ENCODE peak calls at places on chromosome 6, in nine cellular contexts. P, W, R, U, B, V, X, D and A are unnamed samples.

GRCh38 chr6:46042355-46042999 is 26.8 kb upstream of the CLIC5 start:
- DNase-seq in P (no peak), W (no peak), R (no peak), U (peak), B (no peak), V (peak), X (no peak), D (no peak), A (no peak)

GRCh38 chr6:122838060-122838780 is 49.2 kb downstream of the SMPDL3A start:
- DNase-seq in P (no peak), W (no peak), R (no peak), U (peak), B (no peak), V (no peak), X (no peak), D (peak), A (no peak)

GRCh38 chr6:282867-283416 is 9.3 kb upstream of the DUSP22 start:
- DNase-seq in P (no peak), W (no peak), R (no peak), U (no peak), B (no peak), V (no peak), X (no peak), D (no peak), A (no peak)

GRCh38 chr6:21263531-21264287 is 329.8 kb upstream of the SOX4 start:
- DNase-seq in P (no peak), W (no peak), R (no peak), U (peak), B (no peak), V (peak), X (no peak), D (no peak), A (no peak)

GRCh38 chr6:95325858-95326257 is 251.5 kb upstream of the MANEA start:
- DNase-seq in P (peak), W (no peak), R (no peak), U (peak), B (no peak), V (peak), X (no peak), D (no peak), A (no peak)

GRCh38 chr6:128161839-128162238 is 261.0 kb upstream of the THEMIS start:
- DNase-seq in P (no peak), W (no peak), R (no peak), U (no peak), B (no peak), V (no peak), X (no peak), D (no peak), A (no peak)

GRCh38 chr6:75775219-75775618 is 26.2 kb downstream of the MYO6 start:
- DNase-seq in P (no peak), W (no peak), R (no peak), U (peak), B (no peak), V (no peak), X (no peak), D (no peak), A (no peak)

GRCh38 chr6:110039996-110040383 is 61.9 kb downstream of the GPR6 start:
- DNase-seq in P (no peak), W (no peak), R (no peak), U (peak), B (no peak), V (peak), X (no peak), D (peak), A (peak)

GRCh38 chr6:156933201-156934053 is 156.2 kb downstream of the ARID1B start:
- DNase-seq in P (no peak), W (no peak), R (peak), U (no peak), B (no peak), V (no peak), X (no peak), D (no peak), A (no peak)

GRCh38 chr6:149843051-149843633 is 21.0 kb downstream of the LRP11 start:
- DNase-seq in P (no peak), W (no peak), R (no peak), U (peak), B (no peak), V (no peak), X (peak), D (no peak), A (no peak)

GRCh38 chr6:125784365-125784764 is 6.4 kb upstream of the NCOA7 start:
- DNase-seq in P (no peak), W (no peak), R (no peak), U (peak), B (no peak), V (no peak), X (no peak), D (peak), A (no peak)

GRCh38 chr6:17159240-17159639 is 57.4 kb downstream of the STMND1 start:
- DNase-seq in P (no peak), W (no peak), R (no peak), U (no peak), B (no peak), V (no peak), X (no peak), D (no peak), A (no peak)

GRCh38 chr6:114783083-114783482 is 440.3 kb upstream of the HS3ST5 start:
- DNase-seq in P (no peak), W (no peak), R (no peak), U (no peak), B (no peak), V (peak), X (no peak), D (no peak), A (no peak)

GRCh38 chr6:106525111-106525884 is 104.0 kb downstream of the RTN4IP1 start:
- DNase-seq in P (no peak), W (no peak), R (no peak), U (no peak), B (no peak), V (peak), X (no peak), D (no peak), A (no peak)

GRCh38 chr6:11700118-11700718 is 78.4 kb downstream of the ADTRP start:
- DNase-seq in P (peak), W (no peak), R (no peak), U (peak), B (no peak), V (peak), X (no peak), D (peak), A (no peak)

GRCh38 chr6:139308936-139309603 is 17.3 kb upstream of the TXLNB start:
- DNase-seq in P (no peak), W (no peak), R (peak), U (peak), B (peak), V (peak), X (no peak), D (peak), A (no peak)

GRCh38 chr6:93581371-93581770 is 162.0 kb upstream of the EPHA7 start:
- DNase-seq in P (no peak), W (no peak), R (no peak), U (no peak), B (no peak), V (no peak), X (no peak), D (no peak), A (no peak)

GRCh38 chr6:24663198-24663597 is 3.5 kb downstream of the TDP2 start:
- DNase-seq in P (no peak), W (no peak), R (no peak), U (no peak), B (no peak), V (no peak), X (no peak), D (no peak), A (no peak)

GRCh38 chr6:30100585-30101422 is 12.1 kb downstream of the TRIM31 start:
- DNase-seq in P (no peak), W (no peak), R (peak), U (no peak), B (no peak), V (peak), X (no peak), D (no peak), A (peak)

DNA sequence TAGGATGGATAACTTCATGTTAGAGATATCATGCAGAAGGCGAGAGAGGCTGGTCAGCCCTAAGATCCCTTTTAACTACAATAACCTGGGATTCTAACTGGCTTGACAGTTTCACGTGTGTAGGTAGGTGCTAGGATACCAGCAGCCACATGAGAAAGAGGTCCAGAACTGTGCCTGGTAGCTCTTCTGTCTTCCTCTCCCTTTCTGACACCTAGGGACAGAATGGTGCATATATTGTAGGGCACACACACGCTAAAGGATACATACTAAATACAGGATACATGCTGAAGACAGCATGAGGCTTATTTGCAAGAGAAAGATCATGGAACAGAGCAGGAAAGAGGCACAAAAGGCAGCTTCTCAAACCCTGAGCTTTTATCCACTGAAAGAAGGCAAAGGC is 3.4 kb downstream of the SLC22A23 start:
- DNase-seq in P (no peak), W (no peak), R (no peak), U (no peak), B (no peak), V (no peak), X (no peak), D (no peak), A (no peak)
- TF ChIP-seq CTCF in P (no peak), W (no peak), R (no peak), U (peak), B (no peak), V (peak), X (no peak), D (no peak), A (no peak)

DNA sequence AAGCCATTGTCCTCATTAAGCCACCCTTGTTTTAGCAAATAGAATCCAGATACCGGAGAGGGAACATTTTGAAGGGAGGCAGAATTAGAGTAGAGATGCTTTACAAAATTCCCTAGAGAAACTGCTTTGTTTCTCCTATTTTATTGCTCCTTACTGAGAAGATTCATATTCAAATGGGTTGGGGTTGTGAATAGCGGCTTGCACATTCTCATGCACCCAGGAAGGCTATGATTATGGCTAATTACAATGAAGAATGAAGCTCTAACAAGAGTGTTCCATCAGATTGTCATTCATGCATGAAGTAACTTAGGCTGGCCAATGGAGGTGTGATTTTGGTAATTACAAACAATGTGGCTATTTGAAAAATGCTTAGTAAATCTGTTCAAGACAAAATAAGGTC is 129.5 kb downstream of the PACRG start:
- DNase-seq in P (no peak), W (no peak), R (no peak), U (no peak), B (no peak), V (no peak), X (no peak), D (no peak), A (no peak)
- H3K4me3 ChIP-seq in P (peak), W (no peak), R (no peak), U (peak), B (no peak), V (no peak), X (peak), D (peak), A (no peak)

GRCh38 chr6:157982580-157983438 is 1.1 kb downstream of the SYNJ2 start:
- DNase-seq in P (no peak), W (no peak), R (no peak), U (peak), B (peak), V (peak), X (no peak), D (no peak), A (no peak)
- TF ChIP-seq CTCF in P (peak), W (no peak), R (no peak), U (peak), B (peak), V (peak), X (no peak), D (peak), A (no peak)

GRCh38 chr6:41914869-41915268 is 6.1 kb downstream of the MED20 start:
- DNase-seq in P (no peak), W (no peak), R (no peak), U (no peak), B (no peak), V (no peak), X (no peak), D (no peak), A (no peak)

GRCh38 chr6:41914343-41914742 is 6.6 kb downstream of the MED20 start:
- DNase-seq in P (no peak), W (no peak), R (no peak), U (no peak), B (no peak), V (no peak), X (no peak), D (no peak), A (no peak)

GRCh38 chr6:41909727-41910126 is 11.2 kb downstream of the MED20 start:
- DNase-seq in P (no peak), W (no peak), R (no peak), U (no peak), B (no peak), V (no peak), X (no peak), D (no peak), A (no peak)
- H3K4me3 ChIP-seq in P (no peak), W (no peak), R (no peak), U (no peak), B (no peak), V (no peak), X (no peak), D (no peak), A (no peak)

GRCh38 chr6:158011980-158012566 is 30.4 kb downstream of the SYNJ2 start:
- DNase-seq in P (no peak), W (no peak), R (peak), U (no peak), B (no peak), V (no peak), X (no peak), D (no peak), A (no peak)
- TF ChIP-seq CTCF in P (no peak), W (no peak), R (no peak), U (no peak), B (no peak), V (no peak), X (no peak), D (no peak), A (no peak)

DNA sequence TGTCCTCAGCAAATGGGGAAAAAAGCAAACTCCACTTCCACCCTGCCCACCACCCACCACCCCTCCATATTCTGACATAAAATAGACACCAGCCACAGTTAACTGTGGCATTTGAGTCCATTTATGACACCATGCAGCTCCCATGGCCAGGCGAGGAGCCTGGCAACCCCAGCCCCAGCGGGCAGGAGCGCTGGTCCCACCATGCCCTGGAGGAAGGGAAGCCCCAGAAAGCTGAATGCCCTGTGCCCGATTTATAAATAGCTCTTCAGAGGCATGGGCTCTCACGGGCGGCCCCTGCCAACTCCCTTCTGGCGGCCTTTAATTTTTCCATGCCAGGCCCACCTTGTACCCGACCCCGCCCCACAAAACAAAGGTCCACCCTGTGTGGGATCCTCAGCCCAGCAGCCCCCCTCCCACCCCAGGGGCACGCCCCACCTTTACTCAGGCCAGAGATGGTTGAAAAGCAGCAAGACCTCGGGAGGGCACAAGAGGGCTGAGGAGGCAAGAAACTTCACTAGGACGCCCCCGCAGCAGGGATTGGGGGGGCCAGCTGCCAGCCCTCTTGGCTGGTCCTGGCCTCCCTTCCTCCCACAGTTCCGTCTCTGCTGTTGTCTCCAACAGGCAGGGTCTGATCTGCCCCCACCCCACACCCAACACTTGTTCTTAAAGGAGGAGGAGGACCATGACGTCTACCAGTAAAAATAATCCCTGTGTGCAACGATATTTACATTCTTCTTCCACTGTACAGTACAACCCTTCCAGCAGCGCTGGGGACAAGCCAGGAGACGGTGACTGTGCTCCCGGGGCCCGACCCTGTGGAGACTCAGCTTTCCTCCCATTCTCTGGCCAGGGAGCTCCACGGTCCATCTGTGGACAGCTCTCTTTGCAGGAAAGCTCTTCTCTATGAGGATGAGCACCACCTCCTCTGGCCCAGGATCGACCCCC is 115.6 kb upstream of the CDYL start:
- DNase-seq in P (no peak), W (no peak), R (no peak), U (no peak), B (no peak), V (no peak), X (peak), D (no peak), A (no peak)
- H3K4me3 ChIP-seq in P (no peak), W (no peak), R (no peak), U (no peak), B (no peak), V (no peak), X (no peak), D (no peak), A (no peak)

GRCh38 chr6:168292911-168293310 is 26.7 kb downstream of the DACT2 start:
- DNase-seq in P (no peak), W (no peak), R (no peak), U (no peak), B (peak), V (no peak), X (no peak), D (no peak), A (peak)

GRCh38 chr6:168291450-168291849 is 28.1 kb downstream of the DACT2 start:
- DNase-seq in P (no peak), W (no peak), R (no peak), U (no peak), B (no peak), V (no peak), X (no peak), D (no peak), A (no peak)

GRCh38 chr6:168293641-168294530 is 25.7 kb downstream of the DACT2 start:
- DNase-seq in P (no peak), W (no peak), R (no peak), U (no peak), B (peak), V (no peak), X (no peak), D (no peak), A (peak)

GRCh38 chr6:168297643-168298042 is 21.9 kb downstream of the DACT2 start:
- DNase-seq in P (no peak), W (no peak), R (no peak), U (no peak), B (no peak), V (no peak), X (no peak), D (no peak), A (no peak)

DNA sequence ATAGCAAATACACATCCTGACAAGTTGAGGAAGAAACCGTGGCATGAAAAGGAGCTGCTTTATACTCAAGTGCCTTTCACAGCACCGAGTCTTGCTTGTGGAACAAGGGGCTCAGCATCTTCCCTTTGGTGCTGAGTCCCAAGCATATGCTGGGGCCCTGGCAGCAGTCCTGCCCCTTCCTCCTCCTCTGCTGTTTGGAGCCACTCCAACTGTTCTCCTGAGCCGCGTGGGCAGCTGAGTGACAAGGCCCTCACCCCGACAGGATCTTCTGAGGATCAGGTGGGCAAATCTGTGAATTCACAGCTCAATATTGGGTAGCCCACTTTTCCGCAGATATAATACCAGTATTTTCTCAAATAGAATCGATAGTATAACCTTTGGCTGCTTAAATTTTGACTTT is 24.7 kb downstream of the DACT2 start:
- DNase-seq in P (no peak), W (no peak), R (no peak), U (no peak), B (no peak), V (no peak), X (no peak), D (no peak), A (peak)
- TF ChIP-seq CTCF in P (no peak), W (no peak), R (no peak), U (no peak), B (no peak), V (no peak), X (no peak), D (no peak), A (no peak)

GRCh38 chr6:167290786-167291622 is at the start of gene UNC93A:
- DNase-seq in P (no peak), W (no peak), R (no peak), U (no peak), B (no peak), V (no peak), X (no peak), D (no peak), A (no peak)

GRCh38 chr6:167292301-167293087 is 1.4 kb downstream of the UNC93A start:
- DNase-seq in P (no peak), W (no peak), R (no peak), U (no peak), B (no peak), V (no peak), X (no peak), D (no peak), A (no peak)

GRCh38 chr6:167291623-167292300 is 647 bp downstream of the UNC93A start:
- DNase-seq in P (no peak), W (no peak), R (no peak), U (no peak), B (no peak), V (no peak), X (no peak), D (no peak), A (peak)

GRCh38 chr6:167285077-167285770 is 5.9 kb upstream of the UNC93A start:
- DNase-seq in P (no peak), W (no peak), R (no peak), U (no peak), B (no peak), V (no peak), X (no peak), D (no peak), A (no peak)

GRCh38 chr6:167287513-167288048 is 3.5 kb upstream of the UNC93A start:
- DNase-seq in P (no peak), W (no peak), R (no peak), U (no peak), B (no peak), V (no peak), X (no peak), D (no peak), A (no peak)
- H3K4me3 ChIP-seq in P (no peak), W (no peak), R (no peak), U (no peak), B (no peak), V (no peak), X (no peak), D (no peak), A (no peak)

DNA sequence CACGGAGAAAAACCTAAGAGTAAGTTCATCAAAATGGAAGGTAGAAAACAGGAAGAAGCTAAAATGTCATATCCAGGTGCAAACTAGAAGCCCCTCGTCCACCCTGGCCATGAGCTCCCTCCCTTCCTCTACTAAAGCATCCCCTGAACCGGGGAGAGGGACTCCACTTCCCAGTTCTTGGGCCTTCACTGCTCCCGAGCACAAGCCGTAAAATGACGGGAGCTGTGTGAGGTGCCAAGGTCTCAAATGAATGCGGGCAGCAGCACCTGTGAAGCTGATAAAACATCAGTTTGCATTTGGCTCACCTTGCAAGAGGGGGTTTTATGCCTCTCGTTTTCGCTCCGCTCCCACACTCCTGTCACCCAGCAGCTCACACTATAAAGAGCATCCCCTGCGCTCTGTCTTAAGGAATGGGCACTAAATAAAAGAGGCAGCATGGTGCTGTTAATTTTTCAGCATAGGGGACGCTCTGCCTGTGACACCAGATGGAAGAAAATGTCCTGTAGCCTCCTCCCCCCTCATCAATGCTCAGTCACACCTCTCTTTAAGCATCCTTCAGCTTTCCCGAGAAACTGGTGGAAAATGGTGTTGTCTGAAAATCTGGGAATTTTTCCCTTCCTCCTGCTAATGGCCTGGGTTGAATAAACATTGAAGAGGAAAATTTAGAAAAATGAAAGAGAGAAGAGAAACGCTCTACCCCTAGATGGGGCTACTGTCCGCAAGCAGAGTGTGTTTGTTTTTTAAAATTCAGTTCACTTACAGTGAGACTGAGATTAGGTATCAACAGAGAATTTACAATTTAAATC is 563.0 kb upstream of the AGPAT4 start:
- DNase-seq in P (peak), W (no peak), R (no peak), U (peak), B (no peak), V (no peak), X (peak), D (no peak), A (no peak)
- TF ChIP-seq CTCF in P (peak), W (no peak), R (no peak), U (peak), B (no peak), V (peak), X (no peak), D (no peak), A (no peak)